ENCODE peak calls at places on chromosomes 12 and 14, in nine cellular contexts. One of them, this sample, is unnamed. For H3K4me1, the result is how much of the 10 kb centered on the place peaks cover.

GRCh38 chr14:101965796-101966718 is 1.7 kb downstream of the DYNC1H1 start:
- DNase-seq in A549: peak
- DNase-seq in BE2C: no peak
- DNase-seq in transverse colon: no peak
- DNase-seq in Peyer's patch: no peak
- DNase-seq in adipocyte: peak
- DNase-seq in neuronal stem cell: no peak
- DNase-seq in K562: peak
- DNase-seq in left lung: no peak
- DNase-seq in this sample: no peak

GRCh38 chr12:3071710-3072109 is 5.5 kb upstream of the TSPAN9 start:
- DNase-seq in A549: no peak
- DNase-seq in BE2C: no peak
- DNase-seq in transverse colon: no peak
- DNase-seq in Peyer's patch: no peak
- DNase-seq in adipocyte: no peak
- DNase-seq in neuronal stem cell: no peak
- DNase-seq in K562: no peak
- DNase-seq in left lung: no peak
- DNase-seq in this sample: no peak

GRCh38 chr12:43957732-43958131 is 121.9 kb downstream of the TMEM117 start:
- DNase-seq in A549: peak
- DNase-seq in BE2C: peak
- DNase-seq in transverse colon: no peak
- DNase-seq in Peyer's patch: no peak
- DNase-seq in adipocyte: peak
- DNase-seq in neuronal stem cell: peak
- DNase-seq in K562: peak
- DNase-seq in left lung: no peak
- DNase-seq in this sample: peak

GRCh38 chr14:37591941-37592287 is 3.1 kb downstream of the FOXA1 start:
- DNase-seq in A549: peak
- DNase-seq in BE2C: no peak
- DNase-seq in transverse colon: peak
- DNase-seq in Peyer's patch: peak
- DNase-seq in adipocyte: no peak
- DNase-seq in neuronal stem cell: no peak
- DNase-seq in K562: no peak
- DNase-seq in left lung: no peak
- DNase-seq in this sample: no peak

GRCh38 chr12:6631549-6631961 is 4.2 kb downstream of the LPAR5 start:
- DNase-seq in A549: no peak
- DNase-seq in BE2C: no peak
- DNase-seq in transverse colon: peak
- DNase-seq in Peyer's patch: peak
- DNase-seq in adipocyte: no peak
- DNase-seq in neuronal stem cell: no peak
- DNase-seq in K562: no peak
- DNase-seq in left lung: no peak
- DNase-seq in this sample: no peak

GRCh38 chr12:5200276-5201087 is 156.8 kb downstream of the KCNA5 start:
- DNase-seq in A549: peak
- DNase-seq in BE2C: peak
- DNase-seq in transverse colon: peak
- DNase-seq in Peyer's patch: peak
- DNase-seq in adipocyte: peak
- DNase-seq in neuronal stem cell: peak
- DNase-seq in K562: peak
- DNase-seq in left lung: no peak
- DNase-seq in this sample: peak

GRCh38 chr14:23009939-23010718 is at the start of gene C14orf93:
- DNase-seq in A549: peak
- DNase-seq in BE2C: peak
- DNase-seq in transverse colon: peak
- DNase-seq in Peyer's patch: peak
- DNase-seq in adipocyte: peak
- DNase-seq in neuronal stem cell: peak
- DNase-seq in K562: peak
- DNase-seq in left lung: peak
- DNase-seq in this sample: peak

GRCh38 chr14:55929136-55929535 is 189.1 kb upstream of the PELI2 start:
- DNase-seq in A549: no peak
- DNase-seq in BE2C: no peak
- DNase-seq in transverse colon: no peak
- DNase-seq in Peyer's patch: no peak
- DNase-seq in adipocyte: no peak
- DNase-seq in neuronal stem cell: no peak
- DNase-seq in K562: no peak
- DNase-seq in left lung: no peak
- DNase-seq in this sample: no peak

GRCh38 chr14:69665596-69665995 is 54.2 kb downstream of the SUSD6 start:
- DNase-seq in A549: no peak
- DNase-seq in BE2C: no peak
- DNase-seq in transverse colon: no peak
- DNase-seq in Peyer's patch: no peak
- DNase-seq in adipocyte: peak
- DNase-seq in neuronal stem cell: no peak
- DNase-seq in K562: no peak
- DNase-seq in left lung: no peak
- DNase-seq in this sample: no peak

GRCh38 chr14:49971156-49972141 is 78.6 kb downstream of the ARF6 start:
- DNase-seq in A549: no peak
- DNase-seq in BE2C: no peak
- DNase-seq in transverse colon: peak
- DNase-seq in Peyer's patch: peak
- DNase-seq in adipocyte: peak
- DNase-seq in neuronal stem cell: no peak
- DNase-seq in K562: peak
- DNase-seq in left lung: no peak
- DNase-seq in this sample: no peak

GRCh38 chr14:49972199-49972671 is 79.4 kb downstream of the ARF6 start:
- DNase-seq in A549: peak
- DNase-seq in BE2C: no peak
- DNase-seq in transverse colon: peak
- DNase-seq in Peyer's patch: no peak
- DNase-seq in adipocyte: peak
- DNase-seq in neuronal stem cell: no peak
- DNase-seq in K562: no peak
- DNase-seq in left lung: no peak
- DNase-seq in this sample: no peak

GRCh38 chr14:49972840-49973239 is 80.0 kb downstream of the ARF6 start:
- DNase-seq in A549: peak
- DNase-seq in BE2C: no peak
- DNase-seq in transverse colon: peak
- DNase-seq in Peyer's patch: peak
- DNase-seq in adipocyte: peak
- DNase-seq in neuronal stem cell: no peak
- DNase-seq in K562: peak
- DNase-seq in left lung: peak
- DNase-seq in this sample: no peak

GRCh38 chr14:49969961-49970360 is 77.1 kb downstream of the ARF6 start:
- DNase-seq in A549: no peak
- DNase-seq in BE2C: no peak
- DNase-seq in transverse colon: no peak
- DNase-seq in Peyer's patch: no peak
- DNase-seq in adipocyte: no peak
- DNase-seq in neuronal stem cell: no peak
- DNase-seq in K562: no peak
- DNase-seq in left lung: no peak
- DNase-seq in this sample: no peak

GRCh38 chr14:49970474-49971147 is 77.7 kb downstream of the ARF6 start:
- DNase-seq in A549: no peak
- DNase-seq in BE2C: no peak
- DNase-seq in transverse colon: no peak
- DNase-seq in Peyer's patch: no peak
- DNase-seq in adipocyte: peak
- DNase-seq in neuronal stem cell: no peak
- DNase-seq in K562: peak
- DNase-seq in left lung: no peak
- DNase-seq in this sample: peak
- H3K4me1 ChIP-seq in A549: half or more
- H3K4me1 ChIP-seq in BE2C: under half
- H3K4me1 ChIP-seq in transverse colon: half or more
- H3K4me1 ChIP-seq in Peyer's patch: half or more
- H3K4me1 ChIP-seq in adipocyte: half or more
- H3K4me1 ChIP-seq in neuronal stem cell: under half
- H3K4me1 ChIP-seq in K562: under half
- H3K4me1 ChIP-seq in left lung: half or more
- H3K4me1 ChIP-seq in this sample: under half

GRCh38 chr12:8078916-8079315 is 3.2 kb upstream of the NECAP1 start:
- DNase-seq in A549: no peak
- DNase-seq in BE2C: no peak
- DNase-seq in transverse colon: no peak
- DNase-seq in Peyer's patch: no peak
- DNase-seq in adipocyte: no peak
- DNase-seq in neuronal stem cell: no peak
- DNase-seq in K562: no peak
- DNase-seq in left lung: no peak
- DNase-seq in this sample: no peak

GRCh38 chr12:8081921-8082577 is at the start of gene NECAP1:
- DNase-seq in A549: peak
- DNase-seq in BE2C: peak
- DNase-seq in transverse colon: peak
- DNase-seq in Peyer's patch: peak
- DNase-seq in adipocyte: peak
- DNase-seq in neuronal stem cell: peak
- DNase-seq in K562: peak
- DNase-seq in left lung: peak
- DNase-seq in this sample: peak

GRCh38 chr12:8078400-8078799 is 3.7 kb upstream of the NECAP1 start:
- DNase-seq in A549: peak
- DNase-seq in BE2C: peak
- DNase-seq in transverse colon: peak
- DNase-seq in Peyer's patch: peak
- DNase-seq in adipocyte: peak
- DNase-seq in neuronal stem cell: peak
- DNase-seq in K562: peak
- DNase-seq in left lung: no peak
- DNase-seq in this sample: peak

GRCh38 chr12:8080131-8080530 is 1.9 kb upstream of the NECAP1 start:
- DNase-seq in A549: no peak
- DNase-seq in BE2C: no peak
- DNase-seq in transverse colon: no peak
- DNase-seq in Peyer's patch: no peak
- DNase-seq in adipocyte: no peak
- DNase-seq in neuronal stem cell: no peak
- DNase-seq in K562: peak
- DNase-seq in left lung: no peak
- DNase-seq in this sample: no peak

DNA sequence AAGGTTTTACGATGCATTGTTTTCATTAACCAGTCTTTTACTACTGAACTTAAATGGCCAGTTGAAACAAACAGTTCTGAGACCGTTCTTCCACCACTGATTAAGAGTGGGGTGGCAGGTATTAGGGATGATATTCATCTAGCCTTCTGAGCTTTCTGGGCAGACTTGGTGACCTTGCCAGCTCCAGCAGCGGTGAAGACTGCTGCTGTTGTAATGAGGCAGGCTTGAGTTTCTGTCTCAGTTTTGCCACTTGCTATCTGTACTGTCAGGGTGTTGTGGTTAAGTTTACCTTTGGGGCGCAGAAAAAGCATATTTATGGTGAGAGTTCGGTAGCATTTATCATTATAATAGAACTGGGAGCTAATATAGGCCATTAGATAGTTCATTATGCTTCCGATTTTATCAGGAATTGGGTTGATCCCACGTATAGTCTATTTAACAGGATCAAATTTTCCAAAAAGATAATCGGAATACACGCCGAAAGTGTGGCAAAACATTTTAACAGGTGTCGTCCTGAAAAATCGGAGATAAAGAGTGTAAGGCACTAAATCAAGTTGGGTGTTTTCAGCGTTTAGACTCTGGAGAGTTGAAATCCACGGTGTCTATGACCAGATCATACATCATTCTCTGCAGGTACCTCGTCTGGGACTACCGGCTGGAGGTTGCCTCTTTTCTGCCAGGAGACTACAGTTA is 700 bp upstream of the NECAP1 start:
- DNase-seq in A549: peak
- DNase-seq in BE2C: no peak
- DNase-seq in transverse colon: peak
- DNase-seq in Peyer's patch: peak
- DNase-seq in adipocyte: peak
- DNase-seq in neuronal stem cell: no peak
- DNase-seq in K562: peak
- DNase-seq in left lung: no peak
- DNase-seq in this sample: peak
- H3K4me1 ChIP-seq in A549: under half
- H3K4me1 ChIP-seq in BE2C: under half
- H3K4me1 ChIP-seq in transverse colon: under half
- H3K4me1 ChIP-seq in Peyer's patch: under half
- H3K4me1 ChIP-seq in adipocyte: under half
- H3K4me1 ChIP-seq in neuronal stem cell: under half
- H3K4me1 ChIP-seq in K562: under half
- H3K4me1 ChIP-seq in left lung: half or more
- H3K4me1 ChIP-seq in this sample: under half

GRCh38 chr14:103116645-103117044 is 6.6 kb upstream of the TNFAIP2 start:
- DNase-seq in A549: no peak
- DNase-seq in BE2C: no peak
- DNase-seq in transverse colon: no peak
- DNase-seq in Peyer's patch: no peak
- DNase-seq in adipocyte: no peak
- DNase-seq in neuronal stem cell: no peak
- DNase-seq in K562: peak
- DNase-seq in left lung: no peak
- DNase-seq in this sample: no peak
- H3K4me1 ChIP-seq in A549: half or more
- H3K4me1 ChIP-seq in BE2C: under half
- H3K4me1 ChIP-seq in transverse colon: under half
- H3K4me1 ChIP-seq in Peyer's patch: under half
- H3K4me1 ChIP-seq in adipocyte: under half
- H3K4me1 ChIP-seq in neuronal stem cell: under half
- H3K4me1 ChIP-seq in K562: under half
- H3K4me1 ChIP-seq in left lung: half or more
- H3K4me1 ChIP-seq in this sample: under half

GRCh38 chr12:52496054-52496453 is 3.0 kb upstream of the KRT6A start:
- DNase-seq in A549: no peak
- DNase-seq in BE2C: no peak
- DNase-seq in transverse colon: no peak
- DNase-seq in Peyer's patch: no peak
- DNase-seq in adipocyte: no peak
- DNase-seq in neuronal stem cell: no peak
- DNase-seq in K562: no peak
- DNase-seq in left lung: no peak
- DNase-seq in this sample: peak

GRCh38 chr12:52494518-52494917 is 1.5 kb upstream of the KRT6A start:
- DNase-seq in A549: no peak
- DNase-seq in BE2C: no peak
- DNase-seq in transverse colon: peak
- DNase-seq in Peyer's patch: peak
- DNase-seq in adipocyte: peak
- DNase-seq in neuronal stem cell: no peak
- DNase-seq in K562: no peak
- DNase-seq in left lung: no peak
- DNase-seq in this sample: peak

GRCh38 chr12:52497975-52498374 is 4.9 kb upstream of the KRT6A start:
- DNase-seq in A549: no peak
- DNase-seq in BE2C: no peak
- DNase-seq in transverse colon: no peak
- DNase-seq in Peyer's patch: no peak
- DNase-seq in adipocyte: no peak
- DNase-seq in neuronal stem cell: no peak
- DNase-seq in K562: no peak
- DNase-seq in left lung: no peak
- DNase-seq in this sample: no peak

GRCh38 chr12:52495385-52495784 is 2.3 kb upstream of the KRT6A start:
- DNase-seq in A549: peak
- DNase-seq in BE2C: no peak
- DNase-seq in transverse colon: no peak
- DNase-seq in Peyer's patch: no peak
- DNase-seq in adipocyte: no peak
- DNase-seq in neuronal stem cell: no peak
- DNase-seq in K562: peak
- DNase-seq in left lung: no peak
- DNase-seq in this sample: peak

GRCh38 chr12:52496590-52497071 is 3.6 kb upstream of the KRT6A start:
- DNase-seq in A549: peak
- DNase-seq in BE2C: no peak
- DNase-seq in transverse colon: no peak
- DNase-seq in Peyer's patch: no peak
- DNase-seq in adipocyte: peak
- DNase-seq in neuronal stem cell: peak
- DNase-seq in K562: no peak
- DNase-seq in left lung: no peak
- DNase-seq in this sample: no peak
- H3K4me1 ChIP-seq in A549: under half
- H3K4me1 ChIP-seq in BE2C: under half
- H3K4me1 ChIP-seq in transverse colon: under half
- H3K4me1 ChIP-seq in Peyer's patch: under half
- H3K4me1 ChIP-seq in adipocyte: half or more
- H3K4me1 ChIP-seq in neuronal stem cell: under half
- H3K4me1 ChIP-seq in K562: under half
- H3K4me1 ChIP-seq in left lung: under half
- H3K4me1 ChIP-seq in this sample: under half